ENCODE peak calls at places on chromosomes 13 and 19, in four cellular contexts. One of them, this sample, is unnamed.
A peak's percentile ranks its signal among the peaks of the same experiment; 100 is the strongest.

GRCh38 chr13:43080199-43080598 is 56.8 kb downstream of the DNAJC15 start:
- DNase-seq in IMR-90: no peak
- DNase-seq in PC-3: no peak
- DNase-seq in fibroblast of lung: no peak
- DNase-seq in this sample: no peak

GRCh38 chr19:18649371-18650047 is 12.7 kb downstream of the KLHL26 start:
- DNase-seq in IMR-90: peak; percentile 70
- DNase-seq in fibroblast of lung: peak; percentile 77
- DNase-seq in PC-3: no peak
- DNase-seq in this sample: peak; percentile 62

GRCh38 chr19:44747739-44748425 is 626 bp upstream of the BCL3 start:
- DNase-seq in PC-3: peak; percentile 46
- DNase-seq in fibroblast of lung: peak; percentile 73
- DNase-seq in IMR-90: peak; percentile 61
- DNase-seq in this sample: peak; percentile 61

GRCh38 chr19:19591133-19591825 is 27.2 kb downstream of the PBX4 start:
- DNase-seq in PC-3: peak; percentile 95
- DNase-seq in fibroblast of lung: peak; percentile 98
- DNase-seq in IMR-90: peak; percentile 99
- DNase-seq in this sample: peak; percentile 50

GRCh38 chr19:29285187-29285687 is 72.3 kb upstream of the UQCRFS1 start:
- DNase-seq in IMR-90: no peak
- DNase-seq in fibroblast of lung: no peak
- DNase-seq in PC-3: no peak
- DNase-seq in this sample: no peak

GRCh38 chr19:38917921-38918491 is 6.0 kb upstream of the CCER2 start:
- DNase-seq in PC-3: peak; percentile 5
- DNase-seq in IMR-90: no peak
- DNase-seq in fibroblast of lung: no peak
- DNase-seq in this sample: no peak

GRCh38 chr13:64311112-64311511 is 2895.5 kb upstream of the PCDH20 start:
- DNase-seq in fibroblast of lung: no peak
- DNase-seq in IMR-90: no peak
- DNase-seq in PC-3: peak; percentile 78
- DNase-seq in this sample: no peak

GRCh38 chr19:35756373-35757230 is at the start of gene HSPB6:
- DNase-seq in fibroblast of lung: peak; percentile 91
- DNase-seq in IMR-90: peak; percentile 72
- DNase-seq in PC-3: no peak
- DNase-seq in this sample: peak; percentile 54

GRCh38 chr13:110486061-110486780 is 75.3 kb downstream of the RAB20 start:
- DNase-seq in fibroblast of lung: no peak
- DNase-seq in PC-3: no peak
- DNase-seq in IMR-90: no peak
- DNase-seq in this sample: peak; percentile 76

GRCh38 chr19:10655457-10656312 is 1.5 kb downstream of the ILF3 start:
- DNase-seq in PC-3: peak; percentile 39
- DNase-seq in fibroblast of lung: no peak
- DNase-seq in IMR-90: peak; percentile 44
- DNase-seq in this sample: no peak

GRCh38 chr19:5585461-5586299 is 17.9 kb upstream of the TINCR start:
- DNase-seq in fibroblast of lung: no peak
- DNase-seq in IMR-90: no peak
- DNase-seq in PC-3: no peak
- DNase-seq in this sample: peak; percentile 84

GRCh38 chr19:30371157-30371845 is 883 bp upstream of the ZNF536 start:
- DNase-seq in IMR-90: no peak
- DNase-seq in PC-3: no peak
- DNase-seq in fibroblast of lung: no peak
- DNase-seq in this sample: no peak

GRCh38 chr19:1624458-1624857 is 19.2 kb upstream of the UQCR11 start:
- DNase-seq in IMR-90: peak; percentile 37
- DNase-seq in fibroblast of lung: peak; percentile 57
- DNase-seq in PC-3: peak; percentile 35
- DNase-seq in this sample: peak; percentile 86

GRCh38 chr19:33569822-33570221 is 48.2 kb upstream of the PEPD start:
- DNase-seq in IMR-90: no peak
- DNase-seq in PC-3: no peak
- DNase-seq in fibroblast of lung: no peak
- DNase-seq in this sample: no peak

GRCh38 chr13:99151516-99151915 is 49.1 kb upstream of the UBAC2 start:
- DNase-seq in PC-3: peak; percentile 88
- DNase-seq in IMR-90: peak; percentile 41
- DNase-seq in fibroblast of lung: peak; percentile 35
- DNase-seq in this sample: no peak

DNA sequence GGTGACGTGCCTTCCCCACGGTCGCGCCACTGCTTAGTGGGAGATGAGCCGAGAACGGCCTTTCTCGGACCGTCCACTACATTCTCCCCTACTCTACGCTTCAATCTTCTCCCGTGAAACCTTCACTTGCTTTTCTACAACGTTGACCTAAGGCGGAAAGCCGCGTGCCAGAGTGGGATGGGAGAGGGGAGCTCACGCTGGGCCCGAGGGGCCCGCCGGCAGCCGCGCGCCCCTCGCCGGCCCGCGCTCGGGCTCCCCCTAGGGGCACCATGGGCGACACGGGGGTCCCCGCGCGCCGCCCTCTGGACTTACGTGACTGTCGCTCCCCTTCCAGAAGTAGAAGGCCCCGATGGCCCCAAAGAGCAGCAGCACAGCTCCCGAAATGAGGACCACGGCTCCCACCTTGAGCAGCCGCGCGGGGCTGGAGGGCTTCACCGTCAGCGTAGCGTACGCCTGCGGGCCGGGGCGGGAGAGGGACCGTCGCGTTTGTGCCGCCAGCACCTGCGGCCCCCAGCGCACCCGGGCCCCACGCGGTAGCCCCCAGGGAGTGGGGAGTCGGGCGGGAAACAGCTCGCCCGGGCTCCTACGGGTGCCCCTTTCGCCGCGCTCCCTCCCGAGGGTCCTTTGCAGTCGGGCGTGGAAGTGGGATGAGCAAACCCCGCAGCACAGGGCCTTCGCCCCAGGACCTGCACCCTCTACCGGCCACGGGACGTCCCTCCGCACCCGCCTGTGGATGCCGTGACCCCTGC is 727 bp downstream of the CNMD start:
- DNase-seq in PC-3: no peak
- DNase-seq in fibroblast of lung: no peak
- DNase-seq in IMR-90: no peak
- DNase-seq in this sample: peak; percentile 62
- H3K9ac ChIP-seq in PC-3: no peak overlapping the region
- H3K9ac ChIP-seq in fibroblast of lung: no peak overlapping the region
- H3K9ac ChIP-seq in IMR-90: no peak overlapping the region
- H3K9ac ChIP-seq in this sample: peak overlapping the region; percentile 11

DNA sequence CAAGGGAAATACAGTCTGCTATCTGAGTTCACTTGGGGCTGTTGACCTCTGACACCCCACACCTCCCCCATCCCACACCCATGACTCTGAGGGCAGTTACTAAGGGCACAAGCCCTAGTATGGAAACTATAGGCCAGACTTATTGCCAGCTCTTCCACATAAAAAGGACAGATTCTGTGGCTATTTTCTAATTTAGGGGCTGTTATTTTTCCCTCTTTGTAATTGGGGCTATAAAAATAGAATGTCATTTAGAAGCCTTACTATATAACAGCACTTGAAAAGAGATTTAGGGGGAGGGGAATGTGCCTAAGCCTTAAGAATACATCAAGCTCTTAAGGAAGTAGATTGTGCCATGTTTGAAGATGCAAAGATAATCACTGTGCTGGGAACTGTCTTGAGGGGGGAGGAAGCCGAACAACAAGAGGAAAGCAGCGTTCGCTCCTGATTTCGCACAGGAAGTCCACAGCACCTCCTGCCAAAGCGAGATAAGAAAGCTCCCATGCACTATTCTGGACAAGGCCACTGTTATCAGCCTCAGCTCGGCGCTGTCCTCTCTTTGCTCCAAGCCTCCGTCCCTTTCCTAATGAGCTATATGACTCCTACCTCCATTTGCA is 86.6 kb downstream of the FLT1 start:
- DNase-seq in fibroblast of lung: no peak
- DNase-seq in IMR-90: no peak
- DNase-seq in PC-3: no peak
- DNase-seq in this sample: no peak
- H3K9ac ChIP-seq in fibroblast of lung: no peak overlapping the region
- H3K9ac ChIP-seq in IMR-90: no peak overlapping the region
- H3K9ac ChIP-seq in PC-3: no peak overlapping the region
- H3K9ac ChIP-seq in this sample: no peak overlapping the region

GRCh38 chr19:3176715-3177501 is 1.7 kb upstream of the S1PR4 start:
- DNase-seq in PC-3: peak; percentile 86
- DNase-seq in IMR-90: peak; percentile 67
- DNase-seq in fibroblast of lung: peak; percentile 33
- DNase-seq in this sample: peak; percentile 29
- H3K9ac ChIP-seq in PC-3: peak overlapping the region; percentile 87
- H3K9ac ChIP-seq in IMR-90: no peak overlapping the region
- H3K9ac ChIP-seq in fibroblast of lung: no peak overlapping the region
- H3K9ac ChIP-seq in this sample: no peak overlapping the region

DNA sequence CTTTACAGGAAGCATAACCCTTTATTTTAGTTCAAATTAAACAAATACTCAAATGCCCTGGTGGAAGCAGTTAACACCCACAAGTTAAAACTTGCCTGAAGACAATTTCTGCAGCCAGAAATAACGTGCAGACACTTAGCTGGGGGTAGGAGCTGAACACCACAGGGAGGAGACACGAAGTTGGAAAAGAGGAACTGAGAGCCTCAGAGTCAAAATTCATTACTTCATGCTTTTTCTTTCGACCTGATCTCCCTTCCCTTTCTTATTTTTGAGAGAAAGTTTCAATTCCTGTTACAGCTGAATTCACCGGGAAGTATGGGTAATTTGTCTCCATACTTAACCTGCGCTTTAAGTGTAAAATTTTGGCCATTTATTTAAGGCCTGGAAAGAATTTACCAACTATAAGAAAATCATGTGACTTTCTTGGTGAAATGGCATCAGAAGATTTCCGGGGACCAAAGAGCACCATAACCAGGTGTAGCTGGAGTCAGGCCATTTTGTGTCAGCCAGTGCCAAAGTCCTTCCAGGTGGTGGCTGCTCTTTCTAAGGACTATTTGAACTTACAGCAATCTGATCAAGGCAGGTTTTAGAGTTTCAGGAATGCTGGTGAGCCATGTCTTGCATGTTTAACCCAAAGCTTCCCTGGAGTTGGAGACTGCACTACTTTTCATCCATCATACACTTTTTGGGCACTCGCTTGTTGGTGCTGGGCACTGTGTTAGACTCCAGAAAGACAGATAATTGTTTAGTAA is 46.5 kb upstream of the RCBTB2 start:
- DNase-seq in IMR-90: no peak
- DNase-seq in PC-3: no peak
- DNase-seq in fibroblast of lung: no peak
- DNase-seq in this sample: no peak
- H3K9ac ChIP-seq in IMR-90: no peak overlapping the region
- H3K9ac ChIP-seq in PC-3: no peak overlapping the region
- H3K9ac ChIP-seq in fibroblast of lung: no peak overlapping the region
- H3K9ac ChIP-seq in this sample: no peak overlapping the region

GRCh38 chr13:52848455-52849190 is at the start of gene PCDH8:
- DNase-seq in fibroblast of lung: no peak
- DNase-seq in IMR-90: no peak
- DNase-seq in PC-3: no peak
- DNase-seq in this sample: peak; percentile 91

GRCh38 chr13:52850396-52851152 is 2.1 kb upstream of the PCDH8 start:
- DNase-seq in fibroblast of lung: peak; percentile 48
- DNase-seq in IMR-90: peak; percentile 7
- DNase-seq in PC-3: peak; percentile 38
- DNase-seq in this sample: peak; percentile 93

GRCh38 chr13:52851153-52851962 is 2.9 kb upstream of the PCDH8 start:
- DNase-seq in PC-3: no peak
- DNase-seq in IMR-90: no peak
- DNase-seq in fibroblast of lung: peak; percentile 8
- DNase-seq in this sample: peak; percentile 85

GRCh38 chr13:52849727-52850395 is 1.4 kb upstream of the PCDH8 start:
- DNase-seq in PC-3: no peak
- DNase-seq in fibroblast of lung: no peak
- DNase-seq in IMR-90: no peak
- DNase-seq in this sample: peak; percentile 39

GRCh38 chr13:52852444-52852843 is 4.0 kb upstream of the PCDH8 start:
- DNase-seq in IMR-90: no peak
- DNase-seq in PC-3: no peak
- DNase-seq in fibroblast of lung: no peak
- DNase-seq in this sample: no peak
- H3K9ac ChIP-seq in IMR-90: no peak overlapping the region
- H3K9ac ChIP-seq in PC-3: no peak overlapping the region
- H3K9ac ChIP-seq in fibroblast of lung: no peak overlapping the region
- H3K9ac ChIP-seq in this sample: no peak overlapping the region

GRCh38 chr13:114067381-114067885 is 65.0 kb downstream of the RASA3 start:
- DNase-seq in IMR-90: peak; percentile 68
- DNase-seq in PC-3: peak; percentile 43
- DNase-seq in fibroblast of lung: peak; percentile 55
- DNase-seq in this sample: no peak
- H3K9ac ChIP-seq in IMR-90: peak overlapping the region; percentile 69
- H3K9ac ChIP-seq in PC-3: no peak overlapping the region
- H3K9ac ChIP-seq in fibroblast of lung: peak overlapping the region; percentile 58
- H3K9ac ChIP-seq in this sample: no peak overlapping the region

GRCh38 chr13:74025369-74025768 is 108.8 kb downstream of the KLF12 start:
- DNase-seq in IMR-90: no peak
- DNase-seq in PC-3: no peak
- DNase-seq in fibroblast of lung: no peak
- DNase-seq in this sample: no peak
- H3K9ac ChIP-seq in IMR-90: no peak overlapping the region
- H3K9ac ChIP-seq in PC-3: no peak overlapping the region
- H3K9ac ChIP-seq in fibroblast of lung: no peak overlapping the region
- H3K9ac ChIP-seq in this sample: no peak overlapping the region

This sample was measured in H9.